ENCODE peak calls at places on chromosomes 11 and 22, in six cellular contexts. I is K562, Y is GM12878, Q is HCT116, D is HepG2, Z is SK-N-SH. W is an unnamed sample.

GRCh38 chr11:12029738-12030363 is 21.4 kb upstream of the DKK3 start:
- DNase-seq in I (no peak), Y (no peak), Q (peak), D (peak), Z (no peak), W (no peak)

GRCh38 chr11:117723625-117724024 is 73.4 kb downstream of the DSCAML1 start:
- DNase-seq in I (no peak), Y (no peak), Q (no peak), D (no peak), Z (no peak), W (no peak)

GRCh38 chr11:12235945-12236743 is 125.8 kb downstream of the MICAL2 start:
- DNase-seq in I (peak), Y (peak), Q (peak), D (peak), Z (peak), W (no peak)

GRCh38 chr22:26470807-26471206 is 12.8 kb downstream of the HPS4 start:
- DNase-seq in I (no peak), Y (no peak), Q (no peak), D (no peak), Z (no peak), W (no peak)

GRCh38 chr11:93319224-93319839 is 11.2 kb upstream of the DEUP1 start:
- DNase-seq in I (no peak), Y (no peak), Q (no peak), D (no peak), Z (no peak), W (no peak)

GRCh38 chr11:46663277-46663940 is 37.0 kb downstream of the ARHGAP1 start:
- DNase-seq in I (no peak), Y (no peak), Q (no peak), D (no peak), Z (no peak), W (no peak)

GRCh38 chr11:96307748-96308133 is 35.3 kb downstream of the MAML2 start:
- DNase-seq in I (no peak), Y (no peak), Q (peak), D (no peak), Z (no peak), W (no peak)

GRCh38 chr22:39209756-39210155 is 35.0 kb downstream of the PDGFB start:
- DNase-seq in I (no peak), Y (no peak), Q (no peak), D (no peak), Z (no peak), W (no peak)

GRCh38 chr11:82978422-82979099 is 77.0 kb downstream of the DDIAS start:
- DNase-seq in I (no peak), Y (peak), Q (no peak), D (peak), Z (no peak), W (no peak)

GRCh38 chr11:128779036-128779435 is 85.2 kb downstream of the FLI1 start:
- DNase-seq in I (no peak), Y (no peak), Q (no peak), D (no peak), Z (no peak), W (no peak)

GRCh38 chr11:36409152-36409713 is 100.8 kb downstream of the TRAF6 start:
- DNase-seq in I (peak), Y (no peak), Q (no peak), D (no peak), Z (no peak), W (no peak)

GRCh38 chr11:47848636-47849155 is 546 bp upstream of the NUP160 start:
- DNase-seq in I (no peak), Y (no peak), Q (no peak), D (no peak), Z (no peak), W (no peak)

GRCh38 chr11:33769542-33769941 is 4.8 kb downstream of the FBXO3 start:
- DNase-seq in I (no peak), Y (no peak), Q (no peak), D (no peak), Z (no peak), W (no peak)

GRCh38 chr11:118313242-118313641 is 8.7 kb downstream of the CD3E start:
- DNase-seq in I (no peak), Y (no peak), Q (no peak), D (no peak), Z (no peak), W (no peak)

GRCh38 chr11:120342226-120342625 is 6.0 kb downstream of the ARHGEF12 start:
- DNase-seq in I (no peak), Y (no peak), Q (no peak), D (no peak), Z (no peak), W (no peak)

GRCh38 chr22:49514211-49514610 is 313.5 kb downstream of the BRD1 start:
- DNase-seq in I (no peak), Y (no peak), Q (no peak), D (no peak), Z (no peak), W (no peak)

GRCh38 chr11:130781906-130782305 is 134.4 kb downstream of the SNX19 start:
- DNase-seq in I (no peak), Y (no peak), Q (no peak), D (no peak), Z (no peak), W (no peak)

GRCh38 chr11:91220476-91221202 is 997.8 kb upstream of the CHORDC1 start:
- DNase-seq in I (no peak), Y (no peak), Q (no peak), D (no peak), Z (no peak), W (no peak)

GRCh38 chr11:130133716-130134115 is 25.9 kb upstream of the ST14 start:
- DNase-seq in I (no peak), Y (no peak), Q (no peak), D (no peak), Z (no peak), W (no peak)

GRCh38 chr11:61733120-61733978 is 19.1 kb upstream of the MYRF start:
- DNase-seq in I (peak), Y (peak), Q (peak), D (peak), Z (peak), W (peak)

GRCh38 chr22:37499006-37499707 is 13.0 kb upstream of the MFNG start:
- DNase-seq in I (no peak), Y (no peak), Q (no peak), D (no peak), Z (no peak), W (no peak)

GRCh38 chr11:32905028-32905667 is 12.5 kb downstream of the QSER1 start:
- DNase-seq in I (no peak), Y (no peak), Q (no peak), D (no peak), Z (no peak), W (no peak)

GRCh38 chr11:125925247-125925740 is 20.6 kb upstream of the VSIG10L2 start:
- DNase-seq in I (no peak), Y (no peak), Q (no peak), D (peak), Z (no peak), W (no peak)

GRCh38 chr11:127055240-127055639 is 54.7 kb upstream of the KIRREL3 start:
- DNase-seq in I (no peak), Y (no peak), Q (no peak), D (no peak), Z (no peak), W (no peak)

GRCh38 chr11:19345848-19346681 is 105.3 kb upstream of the E2F8 start:
- DNase-seq in I (no peak), Y (no peak), Q (no peak), D (no peak), Z (peak), W (no peak)

GRCh38 chr11:95453616-95454118 is 222.7 kb upstream of the SESN3 start:
- DNase-seq in I (peak), Y (no peak), Q (peak), D (no peak), Z (no peak), W (no peak)

GRCh38 chr11:90204832-90205646 is 17.8 kb downstream of the CHORDC1 start:
- DNase-seq in I (peak), Y (no peak), Q (peak), D (peak), Z (peak), W (no peak)

GRCh38 chr11:6402561-6402981 is 12.3 kb downstream of the SMPD1 start:
- DNase-seq in I (no peak), Y (peak), Q (no peak), D (no peak), Z (no peak), W (no peak)

GRCh38 chr11:47541070-47541469 is 11.9 kb downstream of the CELF1 start:
- DNase-seq in I (no peak), Y (no peak), Q (no peak), D (no peak), Z (no peak), W (no peak)

GRCh38 chr22:41128606-41129005 is 36.2 kb downstream of the EP300 start:
- DNase-seq in I (no peak), Y (no peak), Q (no peak), D (no peak), Z (no peak), W (no peak)

GRCh38 chr11:9247863-9248262 is 17.3 kb downstream of the DENND5A start:
- DNase-seq in I (no peak), Y (no peak), Q (no peak), D (no peak), Z (no peak), W (no peak)

GRCh38 chr11:64694821-64695365 is 28.1 kb downstream of the NRXN2 start:
- DNase-seq in I (no peak), Y (no peak), Q (no peak), D (no peak), Z (peak), W (peak)

GRCh38 chr11:35215945-35216344 is 77.0 kb downstream of the CD44 start:
- DNase-seq in I (no peak), Y (no peak), Q (no peak), D (no peak), Z (no peak), W (no peak)
- H3K9ac ChIP-seq in I (no peak), Y (no peak), Q (no peak), D (no peak), Z (no peak), W (no peak)

GRCh38 chr11:80317612-80318011 is 876.8 kb upstream of the TENM4 start:
- DNase-seq in I (no peak), Y (no peak), Q (no peak), D (no peak), Z (no peak), W (no peak)

GRCh38 chr11:80315263-80315662 is 874.4 kb upstream of the TENM4 start:
- DNase-seq in I (no peak), Y (no peak), Q (no peak), D (no peak), Z (no peak), W (no peak)

GRCh38 chr11:80320226-80320625 is 879.4 kb upstream of the TENM4 start:
- DNase-seq in I (no peak), Y (no peak), Q (no peak), D (no peak), Z (no peak), W (no peak)

DNA sequence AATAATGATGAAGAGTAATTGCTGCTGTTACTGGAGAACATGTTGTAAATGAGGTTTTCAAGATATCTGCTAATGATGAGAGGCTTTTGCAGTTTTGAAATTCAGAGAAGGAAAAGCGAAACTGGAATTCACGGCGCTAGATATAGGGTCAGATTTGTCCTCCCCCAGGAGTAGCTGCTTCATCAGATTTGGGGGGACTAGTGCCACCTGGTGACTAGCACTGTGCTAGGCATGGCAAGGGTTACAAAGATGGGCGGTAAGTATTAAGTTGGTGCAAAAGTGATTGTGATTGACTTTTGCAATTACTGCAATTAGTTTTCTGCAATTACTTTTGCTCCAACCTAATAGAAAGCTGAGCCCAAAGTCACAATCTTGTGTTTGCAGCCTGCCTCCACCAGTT is 879.9 kb upstream of the TENM4 start:
- DNase-seq in I (no peak), Y (no peak), Q (no peak), D (no peak), Z (peak), W (no peak)
- TF ChIP-seq YY1 in I (no peak), Y (no peak), Q (no peak), D (no peak), Z (no peak), W (no peak)

GRCh38 chr11:73382183-73382582 is 6.0 kb downstream of the RELT start:
- DNase-seq in I (no peak), Y (no peak), Q (no peak), D (no peak), Z (no peak), W (no peak)
- H3K4me3 ChIP-seq in I (no peak), Y (peak), Q (no peak), D (no peak), Z (no peak), W (no peak)

GRCh38 chr11:5272395-5273017 is 2.8 kb upstream of the HBE1 start:
- DNase-seq in I (peak), Y (no peak), Q (no peak), D (no peak), Z (no peak), W (no peak)

GRCh38 chr11:5265832-5266231 is 3.9 kb downstream of the HBE1 start:
- DNase-seq in I (no peak), Y (no peak), Q (no peak), D (no peak), Z (no peak), W (no peak)

GRCh38 chr11:5269715-5270147 is at the start of gene HBE1:
- DNase-seq in I (peak), Y (no peak), Q (no peak), D (no peak), Z (no peak), W (no peak)

GRCh38 chr11:5267033-5267563 is 2.6 kb downstream of the HBE1 start:
- DNase-seq in I (peak), Y (no peak), Q (no peak), D (no peak), Z (no peak), W (no peak)

GRCh38 chr11:5266609-5267008 is 3.1 kb downstream of the HBE1 start:
- DNase-seq in I (no peak), Y (no peak), Q (no peak), D (no peak), Z (no peak), W (no peak)
- H3K9ac ChIP-seq in I (no peak), Y (no peak), Q (no peak), D (no peak), Z (no peak), W (no peak)